ENCODE peak calls at places on chromosomes 11 and 22, in six cellular contexts. S, Y, K, T, V and J are unnamed samples.
A peak's percentile ranks its signal among the peaks of the same experiment; 100 is the strongest.

GRCh38 chr22:47793304-47794101 is 1031.1 kb downstream of the TBC1D22A start:
- DNase-seq in S (no peak), Y (no peak), K (no peak), T (no peak), V (peak; percentile 71), J (no peak)

GRCh38 chr22:17780741-17781318 is 6.6 kb upstream of the BID start:
- DNase-seq in S (no peak), Y (no peak), K (no peak), T (no peak), V (no peak), J (no peak)

GRCh38 chr22:50531546-50532352 is 1.9 kb upstream of the TYMP start:
- DNase-seq in S (peak; percentile 84), Y (peak; percentile 54), K (peak; percentile 87), T (peak; percentile 93), V (peak; percentile 72), J (peak; percentile 73)

GRCh38 chr22:41367039-41367679 is 14.6 kb upstream of the TEF start:
- DNase-seq in S (peak; percentile 99), Y (peak; percentile 96), K (peak; percentile 98), T (peak; percentile 99), V (no peak), J (peak; percentile 99)

GRCh38 chr11:76772100-76772782 is 10.9 kb upstream of the TSKU start:
- DNase-seq in S (no peak), Y (peak; percentile 49), K (no peak), T (peak; percentile 89), V (no peak), J (peak; percentile 64)

GRCh38 chr11:10725114-10725906 is 25.7 kb upstream of the CTR9 start:
- DNase-seq in S (peak; percentile 80), Y (peak; percentile 73), K (no peak), T (no peak), V (no peak), J (peak; percentile 82)

GRCh38 chr11:4191031-4191571 is 96.5 kb downstream of the RRM1 start:
- DNase-seq in S (no peak), Y (no peak), K (peak; percentile 73), T (peak; percentile 65), V (no peak), J (no peak)

GRCh38 chr11:110091995-110092576 is 1.1 kb upstream of the ZC3H12C start:
- DNase-seq in S (no peak), Y (peak; percentile 40), K (no peak), T (no peak), V (no peak), J (peak; percentile 42)

GRCh38 chr11:71373791-71374454 is 74.3 kb downstream of the DHCR7 start:
- DNase-seq in S (no peak), Y (no peak), K (no peak), T (no peak), V (peak; percentile 89), J (no peak)

GRCh38 chr11:61700221-61700620 is 20.0 kb downstream of the DAGLA start:
- DNase-seq in S (peak; percentile 60), Y (peak; percentile 63), K (no peak), T (no peak), V (no peak), J (peak; percentile 76)

GRCh38 chr11:61700720-61701119 is 20.5 kb downstream of the DAGLA start:
- DNase-seq in S (no peak), Y (no peak), K (no peak), T (no peak), V (no peak), J (no peak)

GRCh38 chr11:61699737-61700160 is 19.6 kb downstream of the DAGLA start:
- DNase-seq in S (no peak), Y (no peak), K (peak; percentile 72), T (no peak), V (no peak), J (no peak)

GRCh38 chr11:61702701-61703312 is 22.6 kb downstream of the DAGLA start:
- DNase-seq in S (no peak), Y (no peak), K (no peak), T (no peak), V (no peak), J (no peak)

GRCh38 chr11:61701298-61701993 is 21.3 kb downstream of the DAGLA start:
- DNase-seq in S (no peak), Y (no peak), K (no peak), T (no peak), V (peak; percentile 27), J (peak; percentile 57)
- TF ChIP-seq CTCF in S (peak; percentile 29), Y (peak; percentile 39), K (no peak), T (no peak), V (peak; percentile 65), J (peak; percentile 62)

GRCh38 chr11:9210224-9210921 is 54.8 kb downstream of the DENND5A start:
- DNase-seq in S (no peak), Y (peak; percentile 60), K (no peak), T (no peak), V (no peak), J (peak; percentile 38)

GRCh38 chr11:9210922-9211320 is 54.2 kb downstream of the DENND5A start:
- DNase-seq in S (peak; percentile 43), Y (peak; percentile 55), K (no peak), T (no peak), V (no peak), J (peak; percentile 59)

GRCh38 chr11:9219115-9219514 is 46.0 kb downstream of the DENND5A start:
- DNase-seq in S (peak; percentile 94), Y (peak; percentile 97), K (no peak), T (no peak), V (no peak), J (peak; percentile 77)

GRCh38 chr11:9211322-9211721 is 53.8 kb downstream of the DENND5A start:
- DNase-seq in S (no peak), Y (no peak), K (no peak), T (no peak), V (no peak), J (no peak)

GRCh38 chr11:9214765-9215164 is 50.4 kb downstream of the DENND5A start:
- DNase-seq in S (peak; percentile 35), Y (peak; percentile 54), K (no peak), T (no peak), V (no peak), J (peak; percentile 46)
- H3K4me3 ChIP-seq in S (no peak overlapping the region), Y (no peak overlapping the region), K (no peak overlapping the region), T (no peak overlapping the region), V (no peak overlapping the region), J (no peak overlapping the region)

DNA sequence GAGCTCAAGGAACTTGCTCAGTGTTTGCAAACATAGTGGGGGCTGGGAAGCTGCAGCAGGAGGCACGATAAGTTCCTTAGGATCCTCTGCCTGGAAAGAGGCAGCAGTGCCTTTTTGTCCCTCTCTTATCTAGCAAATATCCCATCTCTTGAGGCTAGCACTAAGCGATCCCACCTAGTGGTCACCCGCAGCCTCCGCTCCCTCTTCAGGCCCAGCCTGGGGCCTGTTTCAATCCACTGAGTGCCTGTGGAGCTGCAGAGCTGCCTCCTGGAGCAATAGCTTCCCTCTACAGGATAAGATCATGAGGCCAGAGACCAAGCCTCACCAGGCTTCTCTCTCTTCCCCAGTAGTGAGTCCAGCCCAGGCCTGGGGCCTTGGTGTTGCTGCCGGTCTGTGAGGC is 65.8 kb downstream of the SLC22A12 start:
- DNase-seq in S (peak; percentile 13), Y (no peak), K (no peak), T (no peak), V (no peak), J (peak; percentile 27)
- TF ChIP-seq CTCF in S (peak; percentile 22), Y (no peak), K (no peak), T (no peak), V (no peak), J (peak; percentile 47)

GRCh38 chr11:9285850-9286587 is 20.9 kb upstream of the DENND5A start:
- DNase-seq in S (no peak), Y (no peak), K (no peak), T (no peak), V (no peak), J (no peak)
- H3K4me3 ChIP-seq in S (no peak overlapping the region), Y (no peak overlapping the region), K (no peak overlapping the region), T (no peak overlapping the region), V (no peak overlapping the region), J (no peak overlapping the region)

GRCh38 chr22:19036229-19036522 is 86.0 kb downstream of the DGCR2 start:
- DNase-seq in S (no peak), Y (no peak), K (no peak), T (no peak), V (no peak), J (no peak)
- TF ChIP-seq CTCF in S (no peak), Y (no peak), K (no peak), T (no peak), V (peak; percentile 21), J (no peak)